ENCODE peak calls at places on chromosomes 3 and 15, in four cellular contexts. M is mesenchymal stem cell, J is breast epithelium, R is body of pancreas. O is an unnamed sample.

GRCh38 chr15:85757073-85757938 is 37.4 kb downstream of the KLHL25 start:
- DNase-seq in M (no peak), J (peak), R (peak), O (peak)

GRCh38 chr3:187403768-187404270 is 35.6 kb downstream of the RTP4 start:
- DNase-seq in M (peak), J (no peak), R (no peak), O (no peak)

GRCh38 chr3:16884084-16884747 is 539 bp upstream of the PLCL2 start:
- DNase-seq in M (peak), J (no peak), R (peak), O (peak)

GRCh38 chr15:39878401-39878775 is 41.7 kb downstream of the GPR176 start:
- DNase-seq in M (no peak), J (no peak), R (no peak), O (no peak)

GRCh38 chr15:98903377-98904018 is 104.1 kb downstream of the PGPEP1L start:
- DNase-seq in M (peak), J (no peak), R (no peak), O (no peak)

GRCh38 chr15:96037584-96037983 is 292.9 kb upstream of the NR2F2 start:
- DNase-seq in M (peak), J (no peak), R (no peak), O (no peak)

GRCh38 chr15:31352911-31353811 is 26.5 kb downstream of the KLF13 start:
- DNase-seq in M (peak), J (no peak), R (peak), O (peak)

GRCh38 chr3:74787008-74787407 is 172.5 kb upstream of the CNTN3 start:
- DNase-seq in M (no peak), J (no peak), R (no peak), O (no peak)

GRCh38 chr15:29141908-29142747 is 127.5 kb downstream of the NSMCE3 start:
- DNase-seq in M (no peak), J (peak), R (no peak), O (no peak)

GRCh38 chr15:75061272-75061671 is 37.9 kb downstream of the PPCDC start:
- DNase-seq in M (peak), J (no peak), R (no peak), O (no peak)

GRCh38 chr3:87298111-87298718 is 21.8 kb upstream of the POU1F1 start:
- DNase-seq in M (peak), J (no peak), R (no peak), O (no peak)

GRCh38 chr3:156390846-156391245 is 164.1 kb downstream of the SSR3 start:
- DNase-seq in M (no peak), J (no peak), R (no peak), O (no peak)

GRCh38 chr3:102069211-102069662 is 219.9 kb downstream of the NFKBIZ start:
- DNase-seq in M (peak), J (no peak), R (no peak), O (no peak)

GRCh38 chr3:126926684-126927404 is 56.1 kb upstream of the PLXNA1 start:
- DNase-seq in M (peak), J (no peak), R (peak), O (peak)

GRCh38 chr15:86201313-86202008 is 121.8 kb downstream of the AGBL1 start:
- DNase-seq in M (no peak), J (no peak), R (no peak), O (no peak)

GRCh38 chr15:80179025-80179759 is 26.4 kb downstream of the FAH start:
- DNase-seq in M (peak), J (no peak), R (no peak), O (no peak)

GRCh38 chr15:98003528-98003927 is 43.0 kb downstream of the ARRDC4 start:
- DNase-seq in M (no peak), J (no peak), R (no peak), O (no peak)

GRCh38 chr3:13749063-13749764 is 130.7 kb downstream of the WNT7A start:
- DNase-seq in M (no peak), J (no peak), R (no peak), O (no peak)

GRCh38 chr3:29644956-29645661 is 364.2 kb downstream of the RBMS3 start:
- DNase-seq in M (no peak), J (no peak), R (no peak), O (no peak)

GRCh38 chr15:67072442-67072841 is 7.0 kb downstream of the SMAD3 start:
- DNase-seq in M (no peak), J (no peak), R (no peak), O (no peak)

GRCh38 chr15:45551691-45552090 is 29.1 kb upstream of the SLC30A4 start:
- DNase-seq in M (no peak), J (no peak), R (no peak), O (no peak)

GRCh38 chr3:64445318-64446300 is 220.3 kb upstream of the PRICKLE2 start:
- DNase-seq in M (peak), J (no peak), R (peak), O (peak)

GRCh38 chr15:67130673-67131601 is 65.5 kb downstream of the SMAD3 start:
- DNase-seq in M (peak), J (no peak), R (no peak), O (no peak)

GRCh38 chr3:147387550-147388394 is 18.6 kb downstream of the ZIC4 start:
- DNase-seq in M (no peak), J (no peak), R (no peak), O (no peak)
- H3K4me3 ChIP-seq in M (no peak), J (no peak), R (no peak), O (no peak)

DNA sequence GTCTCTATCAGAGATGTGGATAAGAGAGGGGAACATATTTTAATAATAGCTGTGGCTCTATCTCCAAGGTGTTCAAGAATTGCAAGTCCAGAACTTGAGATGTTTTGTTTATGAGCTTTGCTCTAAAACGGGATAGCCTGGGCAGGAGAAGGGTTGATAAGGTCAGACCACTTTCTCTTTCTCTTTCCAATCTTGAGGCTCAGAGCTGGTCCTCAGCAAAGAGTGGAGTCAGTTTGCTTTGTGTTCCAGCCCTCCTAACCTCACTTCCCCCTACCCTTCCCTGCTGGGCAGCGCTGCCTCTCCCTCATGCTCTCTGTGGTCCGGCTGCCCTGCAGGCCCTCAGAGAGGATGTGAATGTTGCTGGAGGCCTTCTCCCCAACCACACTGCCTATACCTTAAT is 13.8 kb downstream of the KLHL6 start:
- DNase-seq in M (peak), J (no peak), R (no peak), O (no peak)
- H3K27ac ChIP-seq in M (no peak), J (no peak), R (no peak), O (no peak)

DNA sequence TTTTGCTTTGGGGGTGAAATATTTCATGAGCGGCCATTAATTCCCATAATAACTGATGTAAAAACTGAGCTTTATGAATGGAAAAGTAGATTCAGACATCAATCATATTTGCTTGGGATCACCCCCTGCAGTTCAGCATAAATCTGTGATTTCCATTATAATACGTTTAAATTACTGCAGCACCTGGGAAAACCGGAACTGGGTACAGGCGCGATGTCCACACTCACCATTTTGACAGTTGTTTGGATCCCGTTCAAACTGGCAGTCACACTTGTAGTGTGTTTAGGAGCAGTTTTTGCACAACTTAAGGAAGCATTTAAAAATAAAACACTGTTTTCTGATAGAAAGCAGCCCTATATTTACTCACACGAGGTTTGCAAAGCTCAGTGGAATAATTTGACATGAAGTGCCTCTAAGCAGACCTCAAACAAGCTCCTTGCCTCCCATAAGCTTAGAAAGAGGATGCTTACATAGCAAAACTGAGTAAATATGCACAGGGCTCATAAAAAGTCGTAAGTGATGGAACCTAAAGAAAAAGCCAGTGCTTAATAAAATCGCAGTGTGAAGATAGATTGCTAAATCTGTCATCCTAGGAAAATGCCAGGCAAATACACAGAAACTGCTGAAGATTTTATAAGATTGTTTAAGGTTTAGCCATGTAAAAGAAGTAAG is 377.6 kb downstream of the PTPRG start:
- DNase-seq in M (no peak), J (no peak), R (peak), O (no peak)
- H3K4me3 ChIP-seq in M (no peak), J (no peak), R (no peak), O (no peak)

DNA sequence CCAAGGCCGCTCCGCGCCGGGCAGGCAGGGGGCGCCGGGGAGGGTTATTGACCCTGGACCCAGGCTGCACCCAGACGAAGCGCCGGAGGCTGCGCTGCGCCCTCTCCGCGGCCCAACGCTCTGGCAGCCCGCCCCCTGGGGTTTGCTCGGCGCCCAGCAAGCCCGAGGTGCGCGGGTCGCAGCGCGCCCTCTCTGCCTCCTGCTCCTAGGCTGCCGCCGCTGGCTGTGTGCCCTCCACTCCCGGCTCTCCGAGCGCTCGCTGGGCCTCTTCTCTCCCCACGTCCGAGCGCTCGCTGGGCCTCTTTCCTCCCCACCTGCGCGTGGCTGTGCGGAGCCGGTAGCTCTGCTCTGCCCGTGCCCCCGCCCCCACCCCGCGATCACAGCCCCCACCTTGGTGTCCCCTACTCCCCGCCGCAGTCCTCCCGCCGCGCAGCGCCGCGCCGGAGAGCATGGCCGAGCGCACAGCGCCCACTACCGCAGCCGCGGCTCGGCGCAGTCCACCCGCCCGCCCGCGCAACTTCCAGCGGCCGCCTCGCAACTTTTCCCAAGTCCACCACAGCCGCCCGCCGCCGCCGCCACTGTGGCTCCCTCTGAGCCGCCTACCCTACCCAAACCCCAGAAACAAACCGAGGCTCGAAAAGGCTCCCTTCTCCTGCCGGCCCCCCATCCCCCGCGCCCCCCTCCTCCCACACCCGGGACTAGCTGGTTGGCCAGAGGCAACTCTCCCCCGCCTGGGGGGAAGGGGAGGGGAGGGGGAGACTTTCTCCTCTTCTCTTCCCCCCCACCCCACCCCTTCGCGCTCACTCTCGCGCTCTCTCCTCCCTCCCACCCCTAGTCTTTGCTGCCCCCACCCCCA is 1.1 kb downstream of the MECOM start:
- DNase-seq in M (peak), J (no peak), R (peak), O (peak)
- H3K27ac ChIP-seq in M (no peak), J (peak), R (peak), O (peak)

O was measured in heart right ventricle.